ENCODE peak calls at places on chromosomes 7 and 10, in four cellular contexts. One of them, this sample, is unnamed.

GRCh38 chr10:61285749-61286148 is 167.4 kb downstream of the TMEM26 start:
- DNase-seq in GM12878: no peak
- DNase-seq in SK-N-SH: no peak
- DNase-seq in K562: no peak
- DNase-seq in this sample: no peak

GRCh38 chr7:33091111-33091531 is 18.1 kb downstream of the RP9 start:
- DNase-seq in GM12878: no peak
- DNase-seq in SK-N-SH: no peak
- DNase-seq in K562: no peak
- DNase-seq in this sample: no peak

GRCh38 chr7:25820432-25821040 is 331.5 kb upstream of the NFE2L3 start:
- DNase-seq in GM12878: no peak
- DNase-seq in SK-N-SH: peak; percentile 24
- DNase-seq in K562: peak; percentile 53
- DNase-seq in this sample: peak; percentile 26

GRCh38 chr7:22168129-22168634 is 188.8 kb downstream of the RAPGEF5 start:
- DNase-seq in GM12878: no peak
- DNase-seq in SK-N-SH: no peak
- DNase-seq in K562: no peak
- DNase-seq in this sample: no peak

GRCh38 chr10:123888751-123889150 is 2.9 kb downstream of the CPXM2 start:
- DNase-seq in GM12878: no peak
- DNase-seq in SK-N-SH: no peak
- DNase-seq in K562: no peak
- DNase-seq in this sample: no peak

GRCh38 chr7:73851410-73852338 is 9.3 kb upstream of the TMEM270 start:
- DNase-seq in GM12878: peak; percentile 41
- DNase-seq in SK-N-SH: no peak
- DNase-seq in K562: peak; percentile 79
- DNase-seq in this sample: peak; percentile 79

GRCh38 chr7:85287126-85287825 is 100.4 kb upstream of the SEMA3D start:
- DNase-seq in GM12878: no peak
- DNase-seq in SK-N-SH: no peak
- DNase-seq in K562: no peak
- DNase-seq in this sample: no peak

GRCh38 chr10:56905051-56905450 is 544.0 kb upstream of the ZWINT start:
- DNase-seq in GM12878: no peak
- DNase-seq in SK-N-SH: no peak
- DNase-seq in K562: no peak
- DNase-seq in this sample: no peak

GRCh38 chr10:132522521-132523411 is 14.8 kb upstream of the INPP5A start:
- DNase-seq in GM12878: no peak
- DNase-seq in SK-N-SH: peak; percentile 19
- DNase-seq in K562: no peak
- DNase-seq in this sample: no peak

GRCh38 chr10:31759124-31759798 is 169.4 kb downstream of the ARHGAP12 start:
- DNase-seq in GM12878: no peak
- DNase-seq in SK-N-SH: peak; percentile 68
- DNase-seq in K562: no peak
- DNase-seq in this sample: peak; percentile 61

GRCh38 chr10:23016636-23017035 is 78.7 kb upstream of the MSRB2 start:
- DNase-seq in GM12878: no peak
- DNase-seq in SK-N-SH: no peak
- DNase-seq in K562: peak; percentile 17
- DNase-seq in this sample: no peak

GRCh38 chr7:95840953-95841950 is 68.9 kb downstream of the DYNC1I1 start:
- DNase-seq in GM12878: no peak
- DNase-seq in SK-N-SH: peak; percentile 46
- DNase-seq in K562: peak; percentile 48
- DNase-seq in this sample: peak; percentile 35

GRCh38 chr10:96756111-96756903 is 36.0 kb upstream of the PIK3AP1 start:
- DNase-seq in GM12878: no peak
- DNase-seq in SK-N-SH: no peak
- DNase-seq in K562: no peak
- DNase-seq in this sample: no peak

GRCh38 chr10:110833234-110833940 is 38.3 kb upstream of the PDCD4 start:
- DNase-seq in GM12878: no peak
- DNase-seq in SK-N-SH: no peak
- DNase-seq in K562: no peak
- DNase-seq in this sample: no peak

GRCh38 chr7:81457858-81458522 is 311.9 kb downstream of the HGF start:
- DNase-seq in GM12878: no peak
- DNase-seq in SK-N-SH: no peak
- DNase-seq in K562: no peak
- DNase-seq in this sample: peak; percentile 28

GRCh38 chr10:93235686-93236085 is 162.0 kb downstream of the CYP26A1 start:
- DNase-seq in GM12878: no peak
- DNase-seq in SK-N-SH: no peak
- DNase-seq in K562: no peak
- DNase-seq in this sample: no peak

GRCh38 chr7:87505122-87505521 is 29.6 kb upstream of the ABCB4 start:
- DNase-seq in GM12878: no peak
- DNase-seq in SK-N-SH: no peak
- DNase-seq in K562: no peak
- DNase-seq in this sample: no peak

GRCh38 chr7:132030161-132030568 is 473.7 kb upstream of the PODXL start:
- DNase-seq in GM12878: no peak
- DNase-seq in SK-N-SH: peak; percentile 42
- DNase-seq in K562: no peak
- DNase-seq in this sample: no peak

GRCh38 chr7:132030883-132031282 is 474.5 kb upstream of the PODXL start:
- DNase-seq in GM12878: no peak
- DNase-seq in SK-N-SH: no peak
- DNase-seq in K562: no peak
- DNase-seq in this sample: no peak

GRCh38 chr7:132028144-132028920 is 471.9 kb upstream of the PODXL start:
- DNase-seq in GM12878: no peak
- DNase-seq in SK-N-SH: no peak
- DNase-seq in K562: no peak
- DNase-seq in this sample: no peak

GRCh38 chr7:132024290-132024689 is 467.9 kb upstream of the PODXL start:
- DNase-seq in GM12878: no peak
- DNase-seq in SK-N-SH: no peak
- DNase-seq in K562: no peak
- DNase-seq in this sample: no peak

DNA sequence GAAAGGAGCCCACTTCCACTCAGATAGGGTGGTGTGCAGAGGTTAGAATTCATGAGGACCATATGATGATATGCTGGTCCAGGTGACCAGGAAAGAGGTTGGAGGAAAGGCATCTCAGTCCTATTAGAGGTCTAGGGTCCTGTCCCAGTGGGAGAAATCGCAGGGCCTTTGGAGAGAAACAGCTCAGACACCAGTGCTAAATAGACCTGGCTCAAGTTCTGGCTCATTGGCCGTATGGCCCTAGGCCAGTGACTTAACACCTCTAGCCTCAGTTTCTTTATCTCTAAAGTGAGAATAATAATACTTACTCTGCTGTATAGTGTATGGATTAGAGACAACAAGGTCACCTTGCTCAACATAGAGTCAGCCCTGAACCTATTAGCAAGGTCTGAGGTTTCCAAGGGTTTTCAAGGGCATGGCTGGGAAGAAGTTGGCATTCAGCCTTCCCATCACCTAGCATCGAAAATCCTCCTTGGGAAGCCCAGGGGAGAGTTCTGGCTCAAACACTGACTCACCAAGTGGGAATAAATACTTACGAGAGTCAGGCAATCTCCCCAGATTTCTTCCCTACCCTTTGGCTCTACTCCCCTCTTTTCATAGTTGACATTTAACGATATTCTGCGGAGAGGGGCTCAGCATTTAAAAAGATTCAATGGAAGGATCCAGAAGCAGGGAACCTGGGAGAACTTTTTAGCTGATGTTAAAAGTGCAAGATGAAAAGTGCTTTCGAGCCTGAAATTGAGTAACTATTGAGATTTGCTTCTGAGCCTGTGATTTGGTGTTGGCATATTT is 473.1 kb upstream of the PODXL start:
- DNase-seq in GM12878: no peak
- DNase-seq in SK-N-SH: no peak
- DNase-seq in K562: no peak
- DNase-seq in this sample: no peak
- TF ChIP-seq CHD2 in GM12878: no peak
- TF ChIP-seq CHD2 in SK-N-SH: no peak
- TF ChIP-seq CHD2 in K562: no peak
- TF ChIP-seq CHD2 in this sample: no peak

DNA sequence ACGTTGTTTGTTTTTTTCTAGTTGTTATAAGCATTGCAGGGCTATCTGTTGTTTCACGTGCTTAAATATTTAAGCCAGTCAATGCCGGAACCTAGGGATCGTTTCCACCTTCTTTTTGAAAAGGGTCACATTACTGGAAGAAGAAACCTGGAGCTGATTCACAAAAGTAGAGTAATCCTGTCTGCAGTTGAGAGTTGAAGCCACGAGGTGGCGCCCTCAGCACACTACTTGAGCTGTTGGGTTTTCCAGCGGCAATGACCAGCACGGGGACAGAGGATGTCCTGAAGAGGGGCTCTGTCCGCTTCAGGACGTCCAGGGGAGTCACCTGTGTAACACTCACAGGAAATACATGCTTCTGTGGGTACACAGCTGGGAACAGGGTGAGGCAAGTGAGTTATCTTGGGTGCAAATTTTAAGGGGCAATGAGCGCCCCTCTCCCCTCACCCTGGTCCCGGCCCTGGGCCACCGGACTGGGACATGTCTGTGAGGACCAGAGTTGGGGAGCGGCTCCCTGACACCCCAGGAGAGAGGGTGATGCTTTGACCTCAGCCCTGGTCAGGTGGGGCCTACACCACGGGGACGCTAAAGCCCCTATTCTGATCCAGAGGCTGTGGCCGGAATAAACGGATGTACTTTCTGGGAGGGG is 26.3 kb upstream of the WDFY4 start:
- DNase-seq in GM12878: no peak
- DNase-seq in SK-N-SH: peak; percentile 78
- DNase-seq in K562: peak; percentile 73
- DNase-seq in this sample: peak; percentile 73
- TF ChIP-seq SMC3 in GM12878: peak; percentile 89
- TF ChIP-seq SMC3 in SK-N-SH: peak; percentile 84
- TF ChIP-seq SMC3 in K562: peak; percentile 88
- TF ChIP-seq SMC3 in this sample: peak; percentile 67

DNA sequence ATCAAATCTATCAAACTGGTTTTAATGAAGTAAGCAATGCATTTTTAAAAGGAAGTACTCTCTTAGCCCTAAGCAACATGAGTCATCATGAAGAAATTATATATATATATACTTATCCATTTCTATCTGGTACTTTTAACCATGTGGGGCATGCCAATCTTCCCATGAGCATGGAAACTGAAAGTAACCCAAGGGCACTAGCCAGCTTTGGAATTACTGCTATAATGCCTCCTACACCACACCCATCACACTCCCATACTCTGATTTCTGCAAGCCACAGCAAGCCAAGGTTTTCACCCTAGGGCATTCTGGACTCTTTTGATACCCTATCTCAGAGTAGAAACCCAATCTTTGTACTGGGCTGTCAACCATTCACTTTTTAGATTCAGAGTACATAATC is 204.6 kb downstream of the IMMP2L start:
- DNase-seq in GM12878: no peak
- DNase-seq in SK-N-SH: no peak
- DNase-seq in K562: no peak
- DNase-seq in this sample: peak; percentile 18
- TF ChIP-seq CHD2 in GM12878: no peak
- TF ChIP-seq CHD2 in SK-N-SH: no peak
- TF ChIP-seq CHD2 in K562: no peak
- TF ChIP-seq CHD2 in this sample: no peak

DNA sequence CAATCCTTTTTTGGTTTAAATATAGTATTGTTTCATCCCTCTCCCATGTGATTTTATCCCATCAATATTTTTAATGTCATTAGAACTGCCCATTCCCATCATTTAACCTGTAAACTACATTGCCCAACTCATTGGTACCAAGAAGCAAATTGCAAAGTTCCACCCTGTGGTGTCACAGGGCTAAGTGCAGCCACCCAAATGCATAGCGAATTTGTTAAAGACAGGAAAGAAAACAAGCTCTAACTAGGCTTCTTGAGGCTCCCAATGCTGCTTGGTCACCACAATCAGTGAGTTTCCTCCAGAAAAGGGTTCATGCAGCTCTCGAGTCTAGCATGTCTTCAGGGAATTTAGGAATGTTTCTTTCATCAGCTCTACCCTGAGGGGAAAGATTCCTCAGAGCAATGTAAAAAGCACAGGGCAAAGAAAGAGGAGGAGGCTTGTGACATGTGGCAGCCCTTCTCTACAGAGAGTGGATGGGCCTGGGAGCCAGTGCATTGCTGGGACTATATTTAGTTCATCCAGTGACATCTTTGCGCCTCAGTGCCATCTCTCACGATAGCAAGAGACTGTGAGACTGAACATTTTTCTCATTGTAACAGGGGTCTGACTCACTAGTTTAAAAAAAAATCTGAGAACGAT is 58.1 kb downstream of the CAV1 start:
- DNase-seq in GM12878: no peak
- DNase-seq in SK-N-SH: no peak
- DNase-seq in K562: no peak
- DNase-seq in this sample: peak; percentile 30
- TF ChIP-seq SMC3 in GM12878: no peak
- TF ChIP-seq SMC3 in SK-N-SH: no peak
- TF ChIP-seq SMC3 in K562: no peak
- TF ChIP-seq SMC3 in this sample: no peak